ENCODE peak calls at places on chromosomes 4 and X, in four cellular contexts. N, K, A and R are unnamed samples. For H3K4me1 and H3K36me3, the result is how much of the 10 kb centered on the place peaks cover.

GRCh38 chr4:41443340-41444079 is 94.4 kb upstream of the LIMCH1 start:
- DNase-seq in N (no peak), A (no peak), K (no peak), R (no peak)

GRCh38 chrX:103932133-103932532 is 30.3 kb upstream of the TMSB15B start:
- DNase-seq in K (no peak), A (no peak), N (no peak), R (no peak)

GRCh38 chr4:36341936-36342335 is 60.5 kb downstream of the DTHD1 start:
- DNase-seq in N (no peak), A (no peak), K (no peak), R (no peak)

GRCh38 chr4:88456757-88457306 is at the start of gene HERC5:
- DNase-seq in K (peak), A (peak), N (peak), R (peak)

GRCh38 chrX:135707880-135708279 is 5.6 kb upstream of the CT45A1 start:
- DNase-seq in N (no peak), A (no peak), K (no peak), R (no peak)

GRCh38 chr4:72341432-72341820 is 227.6 kb downstream of the ADAMTS3 start:
- DNase-seq in K (no peak), N (no peak), A (no peak), R (no peak)

GRCh38 chr4:173505924-173506779 is 23.9 kb downstream of the HAND2 start:
- DNase-seq in A (peak), N (no peak), K (peak), R (peak)

GRCh38 chr4:17665346-17665745 is 50.9 kb downstream of the MED28 start:
- DNase-seq in K (no peak), A (no peak), N (no peak), R (no peak)

GRCh38 chr4:174278467-174278866 is 5.0 kb downstream of the FBXO8 start:
- DNase-seq in A (no peak), K (no peak), N (peak), R (no peak)

GRCh38 chr4:96186593-96186992 is 346.7 kb downstream of the PDHA2 start:
- DNase-seq in N (no peak), A (no peak), K (no peak), R (no peak)

GRCh38 chrX:17082831-17083230 is 136.4 kb downstream of the REPS2 start:
- DNase-seq in A (no peak), K (no peak), N (peak), R (no peak)

GRCh38 chr4:40594261-40595178 is 35.1 kb downstream of the RBM47 start:
- DNase-seq in K (no peak), A (peak), N (peak), R (no peak)

GRCh38 chr4:41509411-41510008 is 28.4 kb upstream of the LIMCH1 start:
- DNase-seq in K (no peak), N (no peak), A (no peak), R (peak)

GRCh38 chr4:114019276-114019971 is 40.0 kb upstream of the ARSJ start:
- DNase-seq in K (no peak), A (peak), N (peak), R (no peak)

GRCh38 chr4:150033937-150034336 is 44.3 kb upstream of the DCLK2 start:
- DNase-seq in A (peak), K (no peak), N (peak), R (no peak)

GRCh38 chr4:156771171-156771837 is 200.3 kb downstream of the PDGFC start:
- DNase-seq in K (peak), A (peak), N (peak), R (peak)

GRCh38 chr4:3720461-3720860 is 45.7 kb upstream of the ADRA2C start:
- DNase-seq in A (no peak), K (no peak), N (no peak), R (no peak)

GRCh38 chr4:46993075-46994006 is at the start of gene GABRA4:
- DNase-seq in A (no peak), N (peak), K (no peak), R (no peak)

GRCh38 chrX:107970073-107970472 is 12.1 kb downstream of the TEX13B start:
- DNase-seq in A (no peak), N (no peak), K (no peak), R (no peak)

GRCh38 chr4:35608205-35608604 is 636.1 kb downstream of the ARAP2 start:
- DNase-seq in A (no peak), K (no peak), N (no peak), R (no peak)

GRCh38 chrX:34863906-34864305 is 78.7 kb upstream of the FAM47B start:
- DNase-seq in N (no peak), A (no peak), K (no peak), R (no peak)

GRCh38 chr4:2071252-2071911 is 12.3 kb downstream of the NAT8L start:
- DNase-seq in K (no peak), N (no peak), A (no peak), R (no peak)

GRCh38 chr4:147740176-147740575 is 8.3 kb downstream of the ARHGAP10 start:
- DNase-seq in A (no peak), N (no peak), K (no peak), R (no peak)

GRCh38 chr4:38334791-38335190 is 329.2 kb upstream of the KLF3 start:
- DNase-seq in K (no peak), N (peak), A (no peak), R (no peak)
- H3K4me1 ChIP-seq in K (under half), N (under half), A (under half), R (under half)

GRCh38 chr4:15144249-15144966 is 142.1 kb downstream of the CPEB2 start:
- DNase-seq in N (no peak), K (no peak), A (no peak), R (no peak)
- TF ChIP-seq CTCF in N (peak), K (no peak), A (no peak), R (no peak)

GRCh38 chr4:6877070-6877469 is 32.6 kb upstream of the TBC1D14 start:
- DNase-seq in N (no peak), K (no peak), A (no peak), R (no peak)
- H3K36me3 ChIP-seq in N (under half), K (under half), A (half or more), R (half or more)

GRCh38 chr4:123346944-123347343 is 49.7 kb upstream of the SPRY1 start:
- DNase-seq in N (no peak), K (no peak), A (no peak), R (no peak)
- H3K4me1 ChIP-seq in N (under half), K (under half), A (under half), R (under half)